ENCODE peak calls at places on chromosomes 16 and 17, in eight cellular contexts. Q is WERI-Rb-1, N is right atrium auricular region, K is left ventricle myocardium inferior, Z is fibroblast of pulmonary artery, P is lower lobe of right lung, V is mesenchymal stem cell, L is SJCRH30. H is an unnamed sample.

GRCh38 chr17:18988546-18989173 is 15.9 kb downstream of the FAM83G start:
- DNase-seq in Q (no peak), N (no peak), K (no peak), Z (no peak), P (no peak), V (no peak), L (no peak), H (peak; percentile 93)

GRCh38 chr16:22314661-22315626 is 17.7 kb downstream of the POLR3E start:
- DNase-seq in Q (peak; percentile 93), N (no peak), K (no peak), Z (no peak), P (no peak), V (no peak), L (no peak), H (no peak)

GRCh38 chr16:46972971-46973456 is 460 bp downstream of the DNAJA2 start:
- DNase-seq in Q (peak; percentile 21), N (peak; percentile 59), K (peak; percentile 28), Z (no peak), P (peak; percentile 68), V (peak; percentile 40), L (peak; percentile 43), H (no peak)

GRCh38 chr16:24645739-24646645 is 83.5 kb upstream of the TNRC6A start:
- DNase-seq in Q (no peak), N (no peak), K (no peak), Z (peak; percentile 99), P (no peak), V (peak; percentile 99), L (peak; percentile 50), H (no peak)

GRCh38 chr16:49620158-49620867 is 235.6 kb downstream of the ZNF423 start:
- DNase-seq in Q (no peak), N (peak; percentile 92), K (peak; percentile 84), Z (peak; percentile 78), P (no peak), V (peak; percentile 89), L (peak; percentile 85), H (no peak)

GRCh38 chr17:73550561-73550960 is 93.7 kb downstream of the SDK2 start:
- DNase-seq in Q (no peak), N (no peak), K (no peak), Z (no peak), P (no peak), V (no peak), L (peak; percentile 62), H (no peak)

GRCh38 chr17:45440161-45440859 is 7.6 kb upstream of the ARHGAP27 start:
- DNase-seq in Q (no peak), N (no peak), K (no peak), Z (peak; percentile 33), P (no peak), V (peak; percentile 58), L (no peak), H (peak; percentile 71)

GRCh38 chr17:146983-147761 is 9.8 kb downstream of the SCGB1C2 start:
- DNase-seq in Q (peak; percentile 5), N (peak; percentile 48), K (peak; percentile 10), Z (no peak), P (peak; percentile 45), V (no peak), L (no peak), H (no peak)

GRCh38 chr16:66954097-66954659 is 6.9 kb upstream of the CES3 start:
- DNase-seq in Q (peak; percentile 81), N (peak; percentile 77), K (peak; percentile 68), Z (peak; percentile 84), P (peak; percentile 70), V (peak; percentile 82), L (peak; percentile 92), H (peak; percentile 92)

GRCh38 chr16:14509055-14509454 is 121.0 kb downstream of the PARN start:
- DNase-seq in Q (no peak), N (no peak), K (no peak), Z (peak; percentile 68), P (no peak), V (peak; percentile 47), L (peak; percentile 66), H (no peak)

GRCh38 chr16:14511798-14512131 is 118.3 kb downstream of the PARN start:
- DNase-seq in Q (no peak), N (no peak), K (no peak), Z (no peak), P (no peak), V (no peak), L (no peak), H (no peak)

GRCh38 chr16:14510581-14510938 is 119.5 kb downstream of the PARN start:
- DNase-seq in Q (no peak), N (no peak), K (no peak), Z (no peak), P (no peak), V (no peak), L (no peak), H (no peak)

GRCh38 chr16:14510939-14511797 is 118.9 kb downstream of the PARN start:
- DNase-seq in Q (no peak), N (no peak), K (no peak), Z (peak; percentile 57), P (no peak), V (peak; percentile 59), L (peak; percentile 72), H (no peak)

DNA sequence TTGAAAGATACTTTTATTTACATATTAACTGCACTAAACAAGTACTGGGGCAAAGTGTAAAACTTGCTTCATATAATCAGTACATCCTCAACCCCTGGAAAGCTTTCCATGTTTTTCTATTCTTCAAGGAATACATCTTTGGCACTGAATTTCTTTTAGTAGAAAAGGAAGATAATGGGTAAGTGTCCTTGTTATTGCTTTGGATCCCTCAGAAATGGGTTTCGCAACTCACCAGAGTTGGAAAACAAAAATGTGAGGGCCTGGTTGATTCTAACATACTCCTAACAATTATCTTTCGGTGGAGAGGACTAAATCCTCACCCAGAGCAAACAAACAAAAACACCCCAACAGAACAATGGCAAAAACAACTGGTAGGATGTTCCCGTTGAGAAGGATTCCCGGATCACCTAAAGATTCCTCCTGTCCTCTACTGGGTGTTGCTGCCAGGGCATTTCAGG is 120.4 kb downstream of the PARN start:
- DNase-seq in Q (no peak), N (no peak), K (no peak), Z (peak; percentile 62), P (no peak), V (no peak), L (no peak), H (no peak)
- H3K4me3 ChIP-seq in Q (no peak overlapping the region), N (no peak overlapping the region), K (no peak overlapping the region), Z (no peak overlapping the region), P (no peak overlapping the region), V (no peak overlapping the region), L (no peak overlapping the region), H (no peak overlapping the region)

DNA sequence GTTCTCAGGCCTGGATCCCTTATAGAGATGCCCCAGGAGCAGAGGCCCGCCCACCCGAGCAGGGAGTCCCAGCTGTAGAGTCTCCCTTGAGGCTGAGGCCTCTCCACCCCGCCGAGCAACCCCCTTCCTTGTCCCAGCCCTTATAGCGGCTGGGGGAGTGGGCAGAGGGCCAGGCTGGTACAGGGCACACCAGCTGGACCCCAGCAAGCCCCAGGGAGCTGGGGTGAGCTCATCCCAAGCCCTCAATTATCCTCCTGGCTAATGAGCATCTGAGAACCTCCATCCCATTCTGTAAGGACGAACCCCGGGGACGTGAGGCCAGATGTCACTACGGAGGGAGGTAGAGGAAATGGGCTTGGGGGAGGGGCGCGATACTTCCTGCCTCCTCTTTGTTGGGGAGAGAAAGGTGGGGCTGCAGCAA is 3.2 kb upstream of the SNN start:
- DNase-seq in Q (peak; percentile 52), N (no peak), K (no peak), Z (no peak), P (no peak), V (no peak), L (no peak), H (no peak)
- H3K4me3 ChIP-seq in Q (no peak overlapping the region), N (no peak overlapping the region), K (no peak overlapping the region), Z (no peak overlapping the region), P (no peak overlapping the region), V (no peak overlapping the region), L (no peak overlapping the region), H (no peak overlapping the region)

GRCh38 chr17:9893606-9894005 is 11.5 kb downstream of the RCVRN start:
- DNase-seq in Q (no peak), N (no peak), K (no peak), Z (peak; percentile 41), P (no peak), V (peak; percentile 42), L (no peak), H (no peak)
- H3K4me3 ChIP-seq in Q (no peak overlapping the region), N (no peak overlapping the region), K (no peak overlapping the region), Z (no peak overlapping the region), P (no peak overlapping the region), V (no peak overlapping the region), L (no peak overlapping the region), H (no peak overlapping the region)

GRCh38 chr16:80656161-80656560 is 115.4 kb downstream of the DYNLRB2 start:
- DNase-seq in Q (no peak), N (no peak), K (no peak), Z (no peak), P (no peak), V (no peak), L (no peak), H (no peak)

GRCh38 chr16:80659865-80660264 is 119.1 kb downstream of the DYNLRB2 start:
- DNase-seq in Q (no peak), N (no peak), K (no peak), Z (no peak), P (no peak), V (no peak), L (no peak), H (no peak)

GRCh38 chr16:80654094-80654862 is 113.5 kb downstream of the DYNLRB2 start:
- DNase-seq in Q (no peak), N (no peak), K (no peak), Z (no peak), P (no peak), V (no peak), L (no peak), H (peak; percentile 8)

GRCh38 chr16:80655751-80656150 is 115.0 kb downstream of the DYNLRB2 start:
- DNase-seq in Q (no peak), N (no peak), K (no peak), Z (no peak), P (no peak), V (no peak), L (no peak), H (no peak)

GRCh38 chr16:80656731-80657150 is 115.9 kb downstream of the DYNLRB2 start:
- DNase-seq in Q (no peak), N (no peak), K (no peak), Z (no peak), P (no peak), V (no peak), L (no peak), H (peak; percentile 8)
- H3K4me3 ChIP-seq in Q (no peak overlapping the region), N (no peak overlapping the region), K (no peak overlapping the region), Z (no peak overlapping the region), P (no peak overlapping the region), V (no peak overlapping the region), L (no peak overlapping the region), H (no peak overlapping the region)

DNA sequence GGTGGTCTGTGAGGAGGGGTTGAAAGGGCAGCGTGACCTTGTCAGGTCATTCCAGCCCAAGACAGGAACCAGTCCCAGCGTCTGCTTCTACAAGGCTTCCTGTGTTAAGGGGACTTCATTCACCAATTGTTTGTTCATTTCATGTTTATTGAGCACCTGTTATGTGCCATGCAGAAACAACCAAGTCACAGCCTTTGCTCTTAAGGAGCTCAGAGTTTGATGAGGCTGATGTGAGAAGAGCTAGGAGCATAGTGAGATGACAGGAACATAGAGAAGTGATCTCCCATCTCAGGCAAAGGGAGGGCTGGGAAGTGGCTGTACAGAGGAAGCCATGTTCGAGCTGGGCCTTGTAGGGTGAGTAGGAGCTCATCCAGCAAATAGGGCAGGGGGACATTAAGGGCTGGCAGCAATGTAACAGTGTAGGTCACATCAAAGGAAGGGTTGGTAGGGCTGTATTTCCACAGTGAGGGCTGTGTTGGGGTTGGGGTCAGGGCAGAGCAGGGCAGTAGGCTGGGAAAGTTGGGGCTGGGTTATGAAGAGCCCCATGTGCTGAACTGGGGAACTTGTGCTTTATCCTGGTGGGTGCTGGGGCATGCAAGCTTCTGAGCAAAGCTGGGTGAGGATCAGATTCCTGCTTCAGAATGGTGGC is 79.8 kb downstream of the ARHGAP23 start:
- DNase-seq in Q (no peak), N (no peak), K (no peak), Z (no peak), P (no peak), V (no peak), L (no peak), H (no peak)
- H3K4me3 ChIP-seq in Q (no peak overlapping the region), N (no peak overlapping the region), K (no peak overlapping the region), Z (no peak overlapping the region), P (no peak overlapping the region), V (no peak overlapping the region), L (no peak overlapping the region), H (no peak overlapping the region)

H was measured in small intestine.